ENCODE peak calls at places on chromosome 3, in six cellular contexts. One of them, this sample, is unnamed.

GRCh38 chr3:25657293-25657692 is 7.4 kb downstream of the TOP2B start:
- DNase-seq in IMR-90: no peak
- DNase-seq in H1: no peak
- DNase-seq in mesendoderm: no peak
- DNase-seq in mesenchymal stem cell: no peak
- DNase-seq in trophoblast cell: no peak
- DNase-seq in this sample: no peak

GRCh38 chr3:138043266-138044029 is 33.5 kb downstream of the CLDN18 start:
- DNase-seq in IMR-90: peak; percentile 93
- DNase-seq in H1: no peak
- DNase-seq in mesendoderm: no peak
- DNase-seq in mesenchymal stem cell: peak; percentile 32
- DNase-seq in trophoblast cell: peak; percentile 25
- DNase-seq in this sample: no peak

GRCh38 chr3:197456271-197457091 is 99.3 kb downstream of the BDH1 start:
- DNase-seq in IMR-90: peak; percentile 87
- DNase-seq in H1: peak; percentile 34
- DNase-seq in mesendoderm: peak; percentile 92
- DNase-seq in mesenchymal stem cell: peak; percentile 92
- DNase-seq in trophoblast cell: peak; percentile 84
- DNase-seq in this sample: peak; percentile 53

GRCh38 chr3:129282727-129283327 is 4.2 kb downstream of the HMCES start:
- DNase-seq in IMR-90: peak; percentile 47
- DNase-seq in H1: no peak
- DNase-seq in mesendoderm: no peak
- DNase-seq in mesenchymal stem cell: no peak
- DNase-seq in trophoblast cell: no peak
- DNase-seq in this sample: no peak

GRCh38 chr3:36700537-36701248 is 63.7 kb downstream of the DCLK3 start:
- DNase-seq in IMR-90: peak; percentile 85
- DNase-seq in H1: peak; percentile 31
- DNase-seq in mesendoderm: peak; percentile 65
- DNase-seq in mesenchymal stem cell: peak; percentile 71
- DNase-seq in trophoblast cell: peak; percentile 42
- DNase-seq in this sample: peak; percentile 54

GRCh38 chr3:134751831-134752230 is 43.2 kb upstream of the EPHB1 start:
- DNase-seq in IMR-90: no peak
- DNase-seq in H1: no peak
- DNase-seq in mesendoderm: no peak
- DNase-seq in mesenchymal stem cell: no peak
- DNase-seq in trophoblast cell: no peak
- DNase-seq in this sample: no peak

GRCh38 chr3:5019411-5020261 is 40.4 kb downstream of the BHLHE40 start:
- DNase-seq in IMR-90: no peak
- DNase-seq in H1: no peak
- DNase-seq in mesendoderm: no peak
- DNase-seq in mesenchymal stem cell: no peak
- DNase-seq in trophoblast cell: no peak
- DNase-seq in this sample: no peak

GRCh38 chr3:32297366-32297765 is 58.9 kb downstream of the CMTM8 start:
- DNase-seq in IMR-90: no peak
- DNase-seq in H1: no peak
- DNase-seq in mesendoderm: no peak
- DNase-seq in mesenchymal stem cell: peak; percentile 5
- DNase-seq in trophoblast cell: peak; percentile 77
- DNase-seq in this sample: no peak

GRCh38 chr3:114455432-114455831 is 161.6 kb downstream of the TIGIT start:
- DNase-seq in IMR-90: no peak
- DNase-seq in H1: no peak
- DNase-seq in mesendoderm: no peak
- DNase-seq in mesenchymal stem cell: no peak
- DNase-seq in trophoblast cell: no peak
- DNase-seq in this sample: no peak
- H3K9ac ChIP-seq in IMR-90: no peak overlapping the region
- H3K9ac ChIP-seq in H1: no peak overlapping the region
- H3K9ac ChIP-seq in mesendoderm: no peak overlapping the region
- H3K9ac ChIP-seq in mesenchymal stem cell: peak overlapping the region; percentile 78
- H3K9ac ChIP-seq in trophoblast cell: no peak overlapping the region
- H3K9ac ChIP-seq in this sample: no peak overlapping the region

GRCh38 chr3:123522666-123523412 is 62.0 kb downstream of the HACD2 start:
- DNase-seq in IMR-90: no peak
- DNase-seq in H1: no peak
- DNase-seq in mesendoderm: no peak
- DNase-seq in mesenchymal stem cell: no peak
- DNase-seq in trophoblast cell: no peak
- DNase-seq in this sample: no peak
- H4K8ac ChIP-seq in IMR-90: no peak overlapping the region
- H4K8ac ChIP-seq in H1: no peak overlapping the region
- H4K8ac ChIP-seq in mesendoderm: no peak overlapping the region
- H4K8ac ChIP-seq in mesenchymal stem cell: no peak overlapping the region
- H4K8ac ChIP-seq in trophoblast cell: no peak overlapping the region
- H4K8ac ChIP-seq in this sample: no peak overlapping the region

GRCh38 chr3:63304421-63304820 is 26.3 kb downstream of the SYNPR start:
- DNase-seq in IMR-90: no peak
- DNase-seq in H1: no peak
- DNase-seq in mesendoderm: no peak
- DNase-seq in mesenchymal stem cell: no peak
- DNase-seq in trophoblast cell: no peak
- DNase-seq in this sample: no peak
- H3K4me3 ChIP-seq in IMR-90: no peak overlapping the region
- H3K4me3 ChIP-seq in H1: no peak overlapping the region
- H3K4me3 ChIP-seq in mesendoderm: no peak overlapping the region
- H3K4me3 ChIP-seq in mesenchymal stem cell: no peak overlapping the region
- H3K4me3 ChIP-seq in trophoblast cell: no peak overlapping the region
- H3K4me3 ChIP-seq in this sample: no peak overlapping the region

GRCh38 chr3:46094506-46094905 is 67.2 kb upstream of the XCR1 start:
- DNase-seq in IMR-90: no peak
- DNase-seq in H1: no peak
- DNase-seq in mesendoderm: no peak
- DNase-seq in mesenchymal stem cell: no peak
- DNase-seq in trophoblast cell: no peak
- DNase-seq in this sample: no peak

GRCh38 chr3:46091971-46092703 is 64.9 kb upstream of the XCR1 start:
- DNase-seq in IMR-90: no peak
- DNase-seq in H1: no peak
- DNase-seq in mesendoderm: no peak
- DNase-seq in mesenchymal stem cell: no peak
- DNase-seq in trophoblast cell: no peak
- DNase-seq in this sample: no peak

GRCh38 chr3:46095307-46095706 is 68.0 kb upstream of the XCR1 start:
- DNase-seq in IMR-90: no peak
- DNase-seq in H1: no peak
- DNase-seq in mesendoderm: no peak
- DNase-seq in mesenchymal stem cell: no peak
- DNase-seq in trophoblast cell: no peak
- DNase-seq in this sample: no peak

GRCh38 chr3:46092704-46093085 is 65.4 kb upstream of the XCR1 start:
- DNase-seq in IMR-90: no peak
- DNase-seq in H1: no peak
- DNase-seq in mesendoderm: no peak
- DNase-seq in mesenchymal stem cell: no peak
- DNase-seq in trophoblast cell: no peak
- DNase-seq in this sample: no peak

DNA sequence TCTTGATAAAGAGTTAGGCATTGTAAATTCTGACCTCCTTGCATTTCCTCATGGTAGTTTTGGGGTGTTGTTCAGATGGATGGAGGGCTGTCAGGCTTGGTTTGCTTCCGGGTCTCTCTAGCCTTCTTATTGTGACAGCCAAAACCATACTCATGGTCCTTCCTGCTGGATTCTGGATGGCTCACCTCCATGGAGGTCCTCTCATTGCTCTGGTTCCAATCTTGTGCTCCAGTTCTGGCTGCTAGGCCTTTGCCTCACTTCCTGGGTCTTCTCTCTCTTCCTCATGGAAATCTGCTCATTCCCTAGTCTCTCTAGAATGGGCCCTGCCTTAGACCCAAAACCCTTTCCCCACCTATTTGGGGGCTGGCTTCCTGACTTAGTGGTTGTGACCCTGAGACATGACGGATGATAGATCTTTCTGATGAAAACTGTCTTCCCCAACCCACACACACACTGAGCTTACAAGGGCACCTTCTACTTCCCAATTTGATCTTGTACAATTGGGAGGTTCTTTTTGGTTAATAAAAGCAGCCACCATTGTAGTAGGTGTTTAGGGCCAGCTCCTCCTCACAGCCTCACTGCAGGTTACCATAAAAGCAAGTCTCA is 66.1 kb upstream of the XCR1 start:
- DNase-seq in IMR-90: no peak
- DNase-seq in H1: no peak
- DNase-seq in mesendoderm: no peak
- DNase-seq in mesenchymal stem cell: no peak
- DNase-seq in trophoblast cell: no peak
- DNase-seq in this sample: no peak
- H3K9ac ChIP-seq in IMR-90: no peak overlapping the region
- H3K9ac ChIP-seq in H1: no peak overlapping the region
- H3K9ac ChIP-seq in mesendoderm: no peak overlapping the region
- H3K9ac ChIP-seq in mesenchymal stem cell: no peak overlapping the region
- H3K9ac ChIP-seq in trophoblast cell: no peak overlapping the region
- H3K9ac ChIP-seq in this sample: no peak overlapping the region

GRCh38 chr3:113927556-113927955 is 20.3 kb upstream of the ZDHHC23 start:
- DNase-seq in IMR-90: no peak
- DNase-seq in H1: no peak
- DNase-seq in mesendoderm: no peak
- DNase-seq in mesenchymal stem cell: no peak
- DNase-seq in trophoblast cell: no peak
- DNase-seq in this sample: no peak
- H4K8ac ChIP-seq in IMR-90: no peak overlapping the region
- H4K8ac ChIP-seq in H1: no peak overlapping the region
- H4K8ac ChIP-seq in mesendoderm: no peak overlapping the region
- H4K8ac ChIP-seq in mesenchymal stem cell: no peak overlapping the region
- H4K8ac ChIP-seq in trophoblast cell: no peak overlapping the region
- H4K8ac ChIP-seq in this sample: no peak overlapping the region

GRCh38 chr3:156819842-156820686 is 6.1 kb upstream of the LEKR1 start:
- DNase-seq in IMR-90: no peak
- DNase-seq in H1: no peak
- DNase-seq in mesendoderm: no peak
- DNase-seq in mesenchymal stem cell: no peak
- DNase-seq in trophoblast cell: no peak
- DNase-seq in this sample: no peak
- H3K4me3 ChIP-seq in IMR-90: no peak overlapping the region
- H3K4me3 ChIP-seq in H1: no peak overlapping the region
- H3K4me3 ChIP-seq in mesendoderm: no peak overlapping the region
- H3K4me3 ChIP-seq in mesenchymal stem cell: no peak overlapping the region
- H3K4me3 ChIP-seq in trophoblast cell: no peak overlapping the region
- H3K4me3 ChIP-seq in this sample: no peak overlapping the region

GRCh38 chr3:160400631-160401150 is 1.2 kb downstream of the SMC4 start:
- DNase-seq in IMR-90: no peak
- DNase-seq in H1: no peak
- DNase-seq in mesendoderm: peak; percentile 28
- DNase-seq in mesenchymal stem cell: no peak
- DNase-seq in trophoblast cell: peak; percentile 33
- DNase-seq in this sample: no peak

GRCh38 chr3:160403028-160403545 is 3.6 kb downstream of the SMC4 start:
- DNase-seq in IMR-90: peak; percentile 23
- DNase-seq in H1: no peak
- DNase-seq in mesendoderm: no peak
- DNase-seq in mesenchymal stem cell: peak; percentile 35
- DNase-seq in trophoblast cell: no peak
- DNase-seq in this sample: no peak

GRCh38 chr3:160401301-160402095 is 2.0 kb downstream of the SMC4 start:
- DNase-seq in IMR-90: peak; percentile 88
- DNase-seq in H1: no peak
- DNase-seq in mesendoderm: peak; percentile 19
- DNase-seq in mesenchymal stem cell: peak; percentile 82
- DNase-seq in trophoblast cell: no peak
- DNase-seq in this sample: no peak

GRCh38 chr3:160403796-160404510 is 4.5 kb downstream of the SMC4 start:
- DNase-seq in IMR-90: peak; percentile 32
- DNase-seq in H1: no peak
- DNase-seq in mesendoderm: no peak
- DNase-seq in mesenchymal stem cell: peak; percentile 49
- DNase-seq in trophoblast cell: no peak
- DNase-seq in this sample: no peak

GRCh38 chr3:160402249-160403027 is 3.0 kb downstream of the SMC4 start:
- DNase-seq in IMR-90: no peak
- DNase-seq in H1: no peak
- DNase-seq in mesendoderm: no peak
- DNase-seq in mesenchymal stem cell: no peak
- DNase-seq in trophoblast cell: no peak
- DNase-seq in this sample: no peak
- H3K9ac ChIP-seq in IMR-90: peak overlapping the region; percentile 59
- H3K9ac ChIP-seq in H1: no peak overlapping the region
- H3K9ac ChIP-seq in mesendoderm: no peak overlapping the region
- H3K9ac ChIP-seq in mesenchymal stem cell: peak overlapping the region; percentile 96
- H3K9ac ChIP-seq in trophoblast cell: no peak overlapping the region
- H3K9ac ChIP-seq in this sample: no peak overlapping the region

GRCh38 chr3:19937459-19938362 is 3.7 kb upstream of the EFHB start:
- DNase-seq in IMR-90: peak; percentile 45
- DNase-seq in H1: no peak
- DNase-seq in mesendoderm: peak; percentile 44
- DNase-seq in mesenchymal stem cell: peak; percentile 38
- DNase-seq in trophoblast cell: peak; percentile 52
- DNase-seq in this sample: no peak

GRCh38 chr3:19931767-19932188 is 2.2 kb downstream of the EFHB start:
- DNase-seq in IMR-90: no peak
- DNase-seq in H1: no peak
- DNase-seq in mesendoderm: no peak
- DNase-seq in mesenchymal stem cell: peak; percentile 13
- DNase-seq in trophoblast cell: no peak
- DNase-seq in this sample: no peak

GRCh38 chr3:19932422-19932821 is 1.6 kb downstream of the EFHB start:
- DNase-seq in IMR-90: no peak
- DNase-seq in H1: no peak
- DNase-seq in mesendoderm: no peak
- DNase-seq in mesenchymal stem cell: no peak
- DNase-seq in trophoblast cell: no peak
- DNase-seq in this sample: no peak

GRCh38 chr3:19931180-19931692 is 2.8 kb downstream of the EFHB start:
- DNase-seq in IMR-90: no peak
- DNase-seq in H1: no peak
- DNase-seq in mesendoderm: no peak
- DNase-seq in mesenchymal stem cell: peak; percentile 18
- DNase-seq in trophoblast cell: peak; percentile 11
- DNase-seq in this sample: no peak

GRCh38 chr3:19934098-19934566 is at the start of gene EFHB:
- DNase-seq in IMR-90: peak; percentile 10
- DNase-seq in H1: peak; percentile 27
- DNase-seq in mesendoderm: peak; percentile 96
- DNase-seq in mesenchymal stem cell: peak; percentile 70
- DNase-seq in trophoblast cell: peak; percentile 72
- DNase-seq in this sample: peak; percentile 50
- H4K8ac ChIP-seq in IMR-90: no peak within 1 kb of the TSS
- H4K8ac ChIP-seq in H1: no peak within 1 kb of the TSS
- H4K8ac ChIP-seq in mesendoderm: no peak within 1 kb of the TSS
- H4K8ac ChIP-seq in mesenchymal stem cell: no peak within 1 kb of the TSS
- H4K8ac ChIP-seq in trophoblast cell: no peak within 1 kb of the TSS
- H4K8ac ChIP-seq in this sample: no peak within 1 kb of the TSS

This sample was measured in neuronal stem cell.